ENCODE peak calls at places on chromosomes 4 and X, in four cellular contexts. One of them, this sample, is unnamed.

GRCh38 chr4:15006416-15007024 is 4.2 kb downstream of the CPEB2 start:
- DNase-seq in fibroblast of mammary gland: peak
- DNase-seq in pulmonary artery endothelial cell: no peak
- DNase-seq in fibroblast of lung: peak
- DNase-seq in this sample: no peak

GRCh38 chr4:4995103-4995761 is 24.0 kb downstream of the CYTL1 start:
- DNase-seq in fibroblast of mammary gland: peak
- DNase-seq in pulmonary artery endothelial cell: peak
- DNase-seq in fibroblast of lung: peak
- DNase-seq in this sample: peak

GRCh38 chr4:118712872-118713271 is 27.7 kb downstream of the METTL14 start:
- DNase-seq in fibroblast of mammary gland: peak
- DNase-seq in pulmonary artery endothelial cell: no peak
- DNase-seq in fibroblast of lung: peak
- DNase-seq in this sample: no peak

GRCh38 chrX:103780701-103781402 is 4.2 kb downstream of the PLP1 start:
- DNase-seq in fibroblast of mammary gland: no peak
- DNase-seq in pulmonary artery endothelial cell: no peak
- DNase-seq in fibroblast of lung: no peak
- DNase-seq in this sample: no peak

GRCh38 chr4:119132306-119132705 is 3.3 kb upstream of the MYOZ2 start:
- DNase-seq in fibroblast of mammary gland: peak
- DNase-seq in pulmonary artery endothelial cell: no peak
- DNase-seq in fibroblast of lung: peak
- DNase-seq in this sample: no peak

GRCh38 chr4:118587116-118587869 is 97.9 kb upstream of the METTL14 start:
- DNase-seq in fibroblast of mammary gland: no peak
- DNase-seq in pulmonary artery endothelial cell: no peak
- DNase-seq in fibroblast of lung: no peak
- DNase-seq in this sample: no peak

GRCh38 chrX:46327229-46328081 is 217.8 kb downstream of the ZNF674 start:
- DNase-seq in fibroblast of mammary gland: no peak
- DNase-seq in pulmonary artery endothelial cell: peak
- DNase-seq in fibroblast of lung: peak
- DNase-seq in this sample: peak

GRCh38 chr4:168634276-168634802 is 137.5 kb downstream of the PALLD start:
- DNase-seq in fibroblast of mammary gland: peak
- DNase-seq in pulmonary artery endothelial cell: no peak
- DNase-seq in fibroblast of lung: peak
- DNase-seq in this sample: peak

GRCh38 chr4:102786279-102786678 is 25.5 kb upstream of the MANBA start:
- DNase-seq in fibroblast of mammary gland: no peak
- DNase-seq in pulmonary artery endothelial cell: no peak
- DNase-seq in fibroblast of lung: no peak
- DNase-seq in this sample: no peak

GRCh38 chr4:24980064-24980690 is 50.6 kb downstream of the LGI2 start:
- DNase-seq in fibroblast of mammary gland: peak
- DNase-seq in pulmonary artery endothelial cell: peak
- DNase-seq in fibroblast of lung: peak
- DNase-seq in this sample: peak

GRCh38 chrX:17705211-17705610 is 32.1 kb upstream of the SCML1 start:
- DNase-seq in fibroblast of mammary gland: no peak
- DNase-seq in pulmonary artery endothelial cell: no peak
- DNase-seq in fibroblast of lung: no peak
- DNase-seq in this sample: no peak

GRCh38 chrX:137428777-137429564 is 137.0 kb upstream of the ZIC3 start:
- DNase-seq in fibroblast of mammary gland: no peak
- DNase-seq in pulmonary artery endothelial cell: no peak
- DNase-seq in fibroblast of lung: no peak
- DNase-seq in this sample: no peak

GRCh38 chr4:154406022-154406835 is 85.4 kb downstream of the DCHS2 start:
- DNase-seq in fibroblast of mammary gland: no peak
- DNase-seq in pulmonary artery endothelial cell: no peak
- DNase-seq in fibroblast of lung: no peak
- DNase-seq in this sample: no peak

GRCh38 chr4:1080961-1081688 is 32.2 kb downstream of the RNF212 start:
- DNase-seq in fibroblast of mammary gland: peak
- DNase-seq in pulmonary artery endothelial cell: no peak
- DNase-seq in fibroblast of lung: peak
- DNase-seq in this sample: no peak

GRCh38 chrX:111041018-111041462 is 55.0 kb upstream of the PAK3 start:
- DNase-seq in fibroblast of mammary gland: peak
- DNase-seq in pulmonary artery endothelial cell: no peak
- DNase-seq in fibroblast of lung: peak
- DNase-seq in this sample: peak

GRCh38 chr4:82630079-82630478 is 68.3 kb upstream of the TMEM150C start:
- DNase-seq in fibroblast of mammary gland: no peak
- DNase-seq in pulmonary artery endothelial cell: no peak
- DNase-seq in fibroblast of lung: no peak
- DNase-seq in this sample: no peak

GRCh38 chr4:4919926-4920325 is 60.5 kb downstream of the MSX1 start:
- DNase-seq in fibroblast of mammary gland: peak
- DNase-seq in pulmonary artery endothelial cell: no peak
- DNase-seq in fibroblast of lung: no peak
- DNase-seq in this sample: no peak

GRCh38 chr4:24887881-24888430 is 24.9 kb downstream of the CCDC149 start:
- DNase-seq in fibroblast of mammary gland: no peak
- DNase-seq in pulmonary artery endothelial cell: no peak
- DNase-seq in fibroblast of lung: no peak
- DNase-seq in this sample: no peak

GRCh38 chr4:75018811-75019210 is 85.9 kb downstream of the PARM1 start:
- DNase-seq in fibroblast of mammary gland: no peak
- DNase-seq in pulmonary artery endothelial cell: no peak
- DNase-seq in fibroblast of lung: no peak
- DNase-seq in this sample: no peak

GRCh38 chr4:1872918-1873269 is 1.7 kb downstream of the NSD2 start:
- DNase-seq in fibroblast of mammary gland: peak
- DNase-seq in pulmonary artery endothelial cell: peak
- DNase-seq in fibroblast of lung: peak
- DNase-seq in this sample: no peak

GRCh38 chrX:107675823-107676555 is 47.7 kb downstream of the PRPS1 start:
- DNase-seq in fibroblast of mammary gland: peak
- DNase-seq in pulmonary artery endothelial cell: no peak
- DNase-seq in fibroblast of lung: peak
- DNase-seq in this sample: no peak

This sample was measured in SJCRH30.